ENCODE peak calls at places on chromosomes 16 and 17, in eight cellular contexts. S is CD8-positive, alpha-beta T cell; F is activated CD4-positive, alpha-beta T cell treated with anti-CD3 and anti-CD28 coated beads, Interleukin-2, amount 10 ng/mL, durations not matched to agents 7 days and 5 days; N is hippocampal formation; D is occipital lobe; Y is choroid plexus epithelial cell; K is HTR-8/SVneo; B is omental fat pad. C is an unnamed sample.

GRCh38 chr16:2529061-2529931 is 1.9 kb downstream of the CEMP1 start:
- DNase-seq in S (no peak), F (no peak), N (no peak), D (no peak), Y (no peak), K (no peak), B (no peak), C (no peak)

GRCh38 chr17:82858376-82859126 is 18.7 kb upstream of the ZNF750 start:
- DNase-seq in S (peak), F (no peak), N (no peak), D (no peak), Y (no peak), K (no peak), B (no peak), C (no peak)

GRCh38 chr17:76793775-76794174 is 55.9 kb downstream of the MFSD11 start:
- DNase-seq in S (no peak), F (peak), N (no peak), D (no peak), Y (peak), K (peak), B (no peak), C (no peak)

GRCh38 chr17:78966123-78966813 is 13.5 kb downstream of the LGALS3BP start:
- DNase-seq in S (no peak), F (no peak), N (no peak), D (no peak), Y (no peak), K (no peak), B (no peak), C (no peak)

GRCh38 chr16:12017583-12017982 is 41.0 kb downstream of the SNX29 start:
- DNase-seq in S (no peak), F (no peak), N (no peak), D (no peak), Y (peak), K (peak), B (no peak), C (no peak)

GRCh38 chr16:64238576-64238975 is 883.3 kb downstream of the CDH11 start:
- DNase-seq in S (no peak), F (no peak), N (no peak), D (no peak), Y (no peak), K (no peak), B (no peak), C (no peak)

GRCh38 chr16:55653106-55653505 is 2.7 kb upstream of the SLC6A2 start:
- DNase-seq in S (no peak), F (no peak), N (no peak), D (no peak), Y (no peak), K (no peak), B (no peak), C (no peak)

GRCh38 chr17:35879748-35880654 is at the start of gene CCL5:
- DNase-seq in S (peak), F (peak), N (no peak), D (no peak), Y (peak), K (no peak), B (no peak), C (no peak)

C was measured in dorsolateral prefrontal cortex.